ENCODE peak calls at places on chromosomes 5 and 9, in four cellular contexts. U, M, W and X are unnamed samples.

GRCh38 chr9:124256517-124257069 is 1.2 kb upstream of the NEK6 start:
- DNase-seq in W (peak; percentile 94), U (no peak), M (peak; percentile 85), X (no peak)

GRCh38 chr9:136014928-136015633 is 53.9 kb upstream of the UBAC1 start:
- DNase-seq in W (no peak), M (no peak), U (no peak), X (no peak)

GRCh38 chr9:110650261-110650660 is 18.3 kb upstream of the MUSK start:
- DNase-seq in M (peak; percentile 35), W (peak; percentile 71), U (no peak), X (no peak)

GRCh38 chr5:159899067-159900049 is 16.9 kb upstream of the ADRA1B start:
- DNase-seq in U (no peak), W (peak; percentile 67), M (no peak), X (no peak)

GRCh38 chr5:140318778-140319177 is 15.9 kb upstream of the PFDN1 start:
- DNase-seq in M (no peak), U (no peak), W (no peak), X (no peak)

GRCh38 chr5:28602429-28602828 is 1564.0 kb upstream of the CDH9 start:
- DNase-seq in W (no peak), M (no peak), U (no peak), X (no peak)

GRCh38 chr5:103569313-103570060 is 6.9 kb upstream of the NUDT12 start:
- DNase-seq in M (no peak), U (no peak), W (no peak), X (peak; percentile 34)

GRCh38 chr5:59416441-59416840 is 477.1 kb downstream of the PDE4D start:
- DNase-seq in W (peak; percentile 7), M (peak; percentile 43), U (no peak), X (no peak)

GRCh38 chr5:107979272-107979671 is 308.5 kb upstream of the EFNA5 start:
- DNase-seq in W (no peak), M (peak; percentile 28), U (no peak), X (no peak)

GRCh38 chr5:3194684-3195083 is 400.9 kb upstream of the IRX1 start:
- DNase-seq in W (no peak), M (no peak), U (no peak), X (no peak)

GRCh38 chr5:124528838-124529237 is 217.6 kb downstream of the ZNF608 start:
- DNase-seq in W (peak; percentile 71), U (no peak), M (no peak), X (no peak)

GRCh38 chr5:65919773-65920172 is 6.6 kb upstream of the ERBIN start:
- DNase-seq in W (peak; percentile 22), M (peak; percentile 21), U (no peak), X (no peak)

GRCh38 chr9:133351908-133352634 is 4.1 kb downstream of the RPL7A start:
- DNase-seq in W (peak; percentile 49), M (peak; percentile 71), U (no peak), X (peak; percentile 69)

GRCh38 chr9:86766912-86767311 is 180.4 kb downstream of the GAS1 start:
- DNase-seq in U (no peak), W (peak; percentile 87), M (peak; percentile 82), X (peak; percentile 79)

GRCh38 chr9:4984171-4984570 is 901 bp upstream of the JAK2 start:
- DNase-seq in M (no peak), W (no peak), U (no peak), X (no peak)

GRCh38 chr5:81194633-81195333 is 38.3 kb upstream of the CKMT2 start:
- DNase-seq in W (peak; percentile 83), M (peak; percentile 82), U (peak; percentile 75), X (peak; percentile 93)

DNA sequence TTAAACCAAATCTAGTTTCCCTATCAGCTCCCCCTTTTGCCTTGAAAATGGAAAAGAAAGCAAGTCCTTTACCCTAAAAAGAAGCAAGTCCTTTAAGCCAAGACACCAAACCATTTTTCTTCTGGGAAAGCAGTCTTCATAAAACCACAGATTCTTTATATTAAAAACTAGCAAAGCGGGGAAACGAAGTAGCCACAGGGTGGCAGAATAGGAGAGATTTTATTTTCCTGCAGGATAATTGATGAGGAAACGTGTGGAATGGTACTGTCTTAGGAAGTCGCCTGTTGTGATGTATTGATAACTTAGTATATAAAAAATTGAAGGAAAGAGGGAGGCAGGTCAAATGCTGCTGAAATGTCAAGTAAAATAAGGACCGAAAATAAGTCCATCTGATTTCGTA is 41.1 kb downstream of the ZNF883 start:
- DNase-seq in M (peak; percentile 10), U (no peak), W (peak; percentile 10), X (no peak)
- TF ChIP-seq CTCF in M (no peak), U (no peak), W (peak; percentile 15), X (no peak)

GRCh38 chr9:93944011-93944410 is 11.1 kb downstream of the BARX1 start:
- DNase-seq in M (no peak), U (no peak), W (no peak), X (no peak)
- TF ChIP-seq CTCF in M (no peak), U (no peak), W (no peak), X (no peak)

DNA sequence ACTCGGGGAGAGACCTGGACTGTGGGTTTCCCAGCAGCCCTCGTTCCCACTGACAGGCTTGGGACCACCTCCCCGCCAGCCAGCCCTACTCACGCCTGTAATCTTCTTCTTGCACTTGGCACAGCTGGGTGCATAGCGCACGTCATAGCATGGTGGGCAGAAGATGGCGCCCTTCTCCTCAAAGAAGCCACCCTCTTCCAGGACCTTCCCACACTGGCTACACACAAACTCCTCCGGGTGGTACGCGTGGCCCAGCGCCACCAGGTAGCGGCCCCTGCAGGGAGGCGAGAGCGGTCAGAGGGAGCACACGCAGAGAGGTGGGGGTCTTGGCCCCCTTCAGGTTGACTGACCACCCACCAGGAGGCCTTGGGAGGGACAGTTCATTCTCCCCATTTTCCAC is 9.4 kb downstream of the PDLIM7 start:
- DNase-seq in W (no peak), M (no peak), U (no peak), X (no peak)
- TF ChIP-seq CTCF in W (no peak), M (no peak), U (no peak), X (peak; percentile 25)

GRCh38 chr9:91771864-91772263 is 178.2 kb downstream of the ROR2 start:
- DNase-seq in M (no peak), W (no peak), U (no peak), X (no peak)
- TF ChIP-seq CTCF in M (no peak), W (no peak), U (no peak), X (no peak)

DNA sequence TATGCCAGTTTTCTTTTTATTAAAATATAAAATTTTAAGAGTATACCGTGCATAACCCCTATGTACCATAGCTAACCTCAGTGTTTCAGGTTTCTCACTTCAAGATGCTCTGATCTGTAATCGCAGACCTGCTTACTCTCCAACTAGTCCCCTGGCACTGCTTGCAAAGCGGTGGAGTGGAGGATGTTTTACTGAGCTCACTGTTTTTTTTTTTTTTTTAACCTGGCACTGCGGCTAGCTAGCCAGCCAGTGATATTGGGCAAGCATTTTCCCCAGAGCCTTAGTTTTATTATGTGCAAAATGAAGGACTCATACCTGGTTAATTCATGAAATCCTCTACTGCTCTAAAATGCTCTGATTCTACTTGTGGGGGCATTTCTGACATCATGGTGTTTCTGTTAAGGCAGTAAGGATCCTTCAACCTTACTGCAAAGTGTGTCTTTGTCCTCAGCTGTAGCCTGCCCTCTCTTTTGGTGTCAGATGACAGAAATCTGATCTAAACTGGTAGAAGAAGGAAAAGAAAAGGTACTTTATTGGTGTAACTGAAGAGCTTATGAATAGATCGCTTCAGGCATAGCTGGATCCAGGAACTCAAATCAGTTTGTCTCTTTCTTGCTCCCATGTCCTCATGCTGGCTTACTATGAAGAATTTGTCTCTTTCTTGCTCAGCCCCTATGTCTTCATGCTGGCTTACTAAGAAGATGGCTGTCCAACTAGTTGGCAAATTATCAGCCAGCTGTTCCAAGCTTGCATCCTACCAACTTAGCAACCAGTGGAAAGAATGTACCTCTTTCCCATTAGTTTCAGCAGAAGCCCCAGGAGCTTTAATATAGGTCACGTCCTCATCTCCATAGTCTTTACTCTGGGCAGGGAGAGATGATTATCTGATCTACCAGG is 59.8 kb downstream of the DOCK2 start:
- DNase-seq in W (no peak), U (no peak), M (peak; percentile 43), X (no peak)
- TF ChIP-seq CTCF in W (no peak), U (no peak), M (no peak), X (no peak)

GRCh38 chr9:120486835-120487234 is 93.1 kb downstream of the CDK5RAP2 start:
- DNase-seq in W (no peak), M (no peak), U (no peak), X (no peak)

GRCh38 chr9:120486347-120486746 is 93.6 kb downstream of the CDK5RAP2 start:
- DNase-seq in W (peak; percentile 17), M (no peak), U (no peak), X (no peak)

DNA sequence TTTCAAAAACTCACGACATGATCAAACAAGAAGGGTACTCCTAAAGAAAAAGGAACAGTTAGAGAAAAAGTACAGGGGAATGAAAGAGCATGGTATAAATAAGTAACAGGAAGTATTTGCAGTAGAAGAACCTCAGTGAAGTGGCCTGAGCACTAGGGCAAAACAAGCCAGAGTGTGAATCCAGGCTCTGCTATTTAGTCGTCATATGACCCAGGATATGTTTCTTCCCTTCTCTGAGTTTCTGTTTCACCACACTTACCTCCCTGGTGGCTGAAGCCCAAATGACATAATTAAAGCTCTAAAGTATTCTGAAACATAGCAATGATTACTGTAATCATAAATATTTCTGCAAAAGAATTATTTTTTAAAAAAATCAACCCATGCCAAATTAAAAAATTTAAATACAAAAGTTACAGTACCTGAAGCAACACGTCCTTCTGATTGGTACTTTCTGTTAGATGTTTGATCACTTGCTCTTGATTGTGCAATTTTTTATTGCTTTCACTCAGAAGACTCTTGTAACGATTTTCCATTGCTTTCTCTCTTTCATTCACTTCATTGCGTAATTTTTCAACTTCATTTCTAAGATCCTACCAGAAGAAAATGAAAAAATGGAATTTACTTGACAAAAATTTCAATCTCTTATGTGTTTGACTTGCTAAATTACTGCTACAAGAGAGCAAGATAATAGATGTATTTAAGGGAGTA is 88.9 kb downstream of the CDK5RAP2 start:
- DNase-seq in M (no peak), W (no peak), U (no peak), X (no peak)
- TF ChIP-seq CTCF in M (no peak), W (no peak), U (no peak), X (no peak)

DNA sequence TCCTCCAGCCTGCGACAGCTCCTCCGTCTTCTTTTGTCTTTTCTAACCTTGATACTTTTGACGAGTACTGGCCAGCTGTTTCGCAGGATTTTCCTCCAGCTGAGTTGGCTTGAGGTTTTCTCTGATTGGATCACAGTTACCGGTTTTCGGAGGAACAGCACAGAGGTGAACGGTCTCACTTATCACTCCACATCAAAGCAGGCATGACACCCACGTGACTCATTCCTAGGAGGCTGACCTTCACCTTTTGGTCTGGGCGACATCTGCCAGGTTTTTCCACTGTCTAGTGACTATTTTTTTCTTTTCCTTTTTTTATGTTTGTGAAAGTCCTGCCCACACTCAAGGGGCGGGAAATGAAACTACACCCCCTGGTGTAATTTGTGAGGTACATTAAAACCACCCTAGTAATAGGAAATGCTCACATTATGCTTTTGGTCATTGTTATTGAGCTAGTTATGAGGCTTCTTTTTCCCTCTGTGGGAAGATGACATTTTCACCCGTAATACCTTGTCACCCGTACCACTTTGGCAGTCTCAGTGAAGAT is 319.2 kb downstream of the GADD45G start:
- DNase-seq in U (no peak), M (no peak), W (peak; percentile 19), X (no peak)
- TF ChIP-seq CTCF in U (peak; percentile 20), M (no peak), W (peak; percentile 20), X (no peak)

GRCh38 chr9:104608336-104608735 is 2.9 kb upstream of the OR13C2 start:
- DNase-seq in M (peak; percentile 1), W (no peak), U (no peak), X (no peak)
- TF ChIP-seq CTCF in M (peak; percentile 16), W (no peak), U (no peak), X (no peak)

GRCh38 chr5:151427258-151427657 is 20.1 kb upstream of the SLC36A1 start:
- DNase-seq in W (no peak), M (no peak), U (no peak), X (no peak)
- TF ChIP-seq CTCF in W (no peak), M (no peak), U (no peak), X (no peak)